ENCODE peak calls at places on chromosomes 13 and 19, in seven cellular contexts. R is hepatocyte, Y is DND-41, T is neural progenitor cell, X is H1, G is HCT116, Q is astrocyte. E is an unnamed sample.

GRCh38 chr13:66933994-66934393 is 296.1 kb downstream of the PCDH9 start:
- DNase-seq in Y (no peak), Q (peak), G (peak), T (no peak), X (no peak), R (no peak), E (peak)

GRCh38 chr13:102227696-102228095 is 174.2 kb downstream of the FGF14 start:
- DNase-seq in Q (no peak), R (no peak), X (no peak), G (no peak), T (no peak), Y (no peak), E (no peak)

GRCh38 chr19:2977686-2978466 is 512 bp downstream of the TLE6 start:
- DNase-seq in Y (no peak), X (no peak), R (no peak), Q (no peak), T (peak), G (no peak), E (no peak)

GRCh38 chr13:51158365-51158764 is 47.3 kb upstream of the C13orf42 start:
- DNase-seq in G (no peak), Q (no peak), Y (no peak), X (no peak), R (no peak), T (no peak), E (no peak)

GRCh38 chr13:38872693-38873092 is 117.9 kb downstream of the STOML3 start:
- DNase-seq in G (peak), Y (peak), Q (peak), T (peak), R (peak), X (peak), E (no peak)

GRCh38 chr19:35777961-35778360 is 2.6 kb downstream of the ARHGAP33 start:
- DNase-seq in Y (no peak), G (no peak), R (no peak), X (no peak), T (no peak), Q (no peak), E (no peak)

GRCh38 chr19:9913237-9914000 is 22.9 kb downstream of the OLFM2 start:
- DNase-seq in Y (no peak), R (peak), T (peak), X (no peak), G (no peak), Q (no peak), E (no peak)

GRCh38 chr19:47158879-47159509 is 28.4 kb downstream of the SAE1 start:
- DNase-seq in X (no peak), Q (peak), G (no peak), Y (peak), R (no peak), T (no peak), E (no peak)

GRCh38 chr19:9128171-9128570 is 1.4 kb upstream of the OR7G3 start:
- DNase-seq in X (no peak), T (no peak), R (no peak), Y (no peak), Q (no peak), G (peak), E (no peak)

GRCh38 chr19:5753743-5754142 is 30.8 kb downstream of the PRR22 start:
- DNase-seq in T (no peak), Q (no peak), X (no peak), G (no peak), R (no peak), Y (no peak), E (no peak)

GRCh38 chr13:30375436-30375835 is 46.9 kb upstream of the UBE2L5 start:
- DNase-seq in Y (peak), G (no peak), X (no peak), R (no peak), Q (no peak), T (no peak), E (no peak)

GRCh38 chr19:32676186-32676894 is 692 bp downstream of the RGS9BP start:
- DNase-seq in Y (no peak), Q (no peak), X (no peak), T (peak), R (peak), G (no peak), E (no peak)

GRCh38 chr19:48714759-48715261 is 4.7 kb downstream of the MAMSTR start:
- DNase-seq in R (no peak), X (no peak), Q (no peak), Y (no peak), T (no peak), G (no peak), E (no peak)

GRCh38 chr19:48715681-48716171 is 3.8 kb downstream of the MAMSTR start:
- DNase-seq in G (no peak), Q (no peak), R (peak), T (no peak), Y (no peak), X (no peak), E (no peak)

GRCh38 chr19:48718711-48719231 is 754 bp downstream of the MAMSTR start:
- DNase-seq in Q (no peak), R (no peak), X (no peak), G (no peak), Y (no peak), T (no peak), E (no peak)

GRCh38 chr19:48715276-48715675 is 4.2 kb downstream of the MAMSTR start:
- DNase-seq in T (no peak), G (no peak), R (no peak), Y (no peak), Q (no peak), X (no peak), E (no peak)

DNA sequence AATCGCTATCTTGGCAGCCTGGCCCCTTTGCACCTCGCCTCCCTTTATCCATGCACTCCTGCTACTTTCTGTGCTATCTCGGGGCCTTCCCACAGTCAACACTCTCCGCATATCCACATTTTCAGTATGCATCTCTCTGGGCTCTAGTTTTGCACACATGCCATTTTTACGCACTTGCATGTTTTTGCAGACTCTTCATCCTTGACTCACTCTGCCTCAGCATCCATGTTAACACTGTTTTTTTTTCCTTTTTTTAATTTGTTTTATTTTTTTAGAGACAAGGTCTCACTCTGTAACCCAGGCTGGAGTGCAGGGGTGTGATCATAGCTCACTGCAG is 2.5 kb downstream of the MAMSTR start:
- DNase-seq in X (no peak), Y (no peak), T (no peak), G (no peak), Q (no peak), R (no peak), E (no peak)
- H3K4me2 ChIP-seq in X (peak), Y (no peak), T (peak), G (no peak), Q (peak), R (peak), E (no peak)

GRCh38 chr13:37741536-37741935 is 128.0 kb downstream of the TRPC4 start:
- DNase-seq in Y (no peak), G (no peak), X (no peak), R (no peak), Q (no peak), T (no peak), E (no peak)
- TF ChIP-seq EZH2 in Y (no peak), G (no peak), X (no peak), R (no peak), Q (no peak), T (no peak), E (no peak)

GRCh38 chr13:83878691-83879410 is 3.4 kb downstream of the SLITRK1 start:
- DNase-seq in R (no peak), T (peak), X (no peak), G (no peak), Q (no peak), Y (no peak), E (no peak)

GRCh38 chr13:83877901-83878300 is 4.4 kb downstream of the SLITRK1 start:
- DNase-seq in Q (no peak), X (no peak), Y (no peak), G (no peak), T (peak), R (no peak), E (no peak)

GRCh38 chr13:83880275-83881027 is 1.8 kb downstream of the SLITRK1 start:
- DNase-seq in R (no peak), X (no peak), T (peak), Y (no peak), G (no peak), Q (no peak), E (no peak)

GRCh38 chr13:83881031-83881727 is 1.1 kb downstream of the SLITRK1 start:
- DNase-seq in T (peak), R (no peak), Q (no peak), G (no peak), Y (no peak), X (no peak), E (no peak)

GRCh38 chr13:83879431-83880171 is 2.7 kb downstream of the SLITRK1 start:
- DNase-seq in T (peak), Q (peak), Y (no peak), X (no peak), G (no peak), R (peak), E (no peak)
- H3K4me2 ChIP-seq in T (peak), Q (peak), Y (no peak), X (peak), G (no peak), R (peak), E (peak)

GRCh38 chr13:112063309-112063626 is 3.7 kb upstream of the SOX1 start:
- DNase-seq in R (no peak), Q (no peak), G (no peak), Y (no peak), X (no peak), T (no peak), E (no peak)
- TF ChIP-seq EZH2 in R (no peak), Q (peak), G (no peak), Y (no peak), X (no peak), T (peak), E (no peak)